ENCODE peak calls at places on chromosome 7, in seven cellular contexts. L is HepG2, F is A549, J is uterus, U is Peyer's patch, X is prostate gland, B is GM12892. E is an unnamed sample.

GRCh38 chr7:47327698-47328391 is 254.1 kb downstream of the TNS3 start:
- DNase-seq in F (no peak), B (no peak), L (no peak), U (peak), X (peak), J (peak), E (no peak)

GRCh38 chr7:101815826-101816488 is 1.5 kb upstream of the CUX1 start:
- DNase-seq in L (peak), X (peak), B (no peak), J (peak), F (peak), U (peak), E (peak)

GRCh38 chr7:143388491-143389101 is 7.5 kb downstream of the ZYX start:
- DNase-seq in F (no peak), X (no peak), L (no peak), J (peak), U (no peak), B (no peak), E (no peak)

GRCh38 chr7:153858335-153858734 is 193.9 kb upstream of the DPP6 start:
- DNase-seq in J (peak), B (no peak), F (no peak), L (no peak), U (no peak), X (no peak), E (no peak)

GRCh38 chr7:1127001-1127400 is 33.0 kb downstream of the ZFAND2A start:
- DNase-seq in B (no peak), X (no peak), U (no peak), F (no peak), J (no peak), L (no peak), E (no peak)

GRCh38 chr7:107150375-107151073 is 18.3 kb upstream of the HBP1 start:
- DNase-seq in U (peak), F (peak), B (no peak), X (peak), L (peak), J (peak), E (peak)

GRCh38 chr7:8192897-8193296 is 69.1 kb downstream of the ICA1 start:
- DNase-seq in X (no peak), B (no peak), F (no peak), L (no peak), J (no peak), U (no peak), E (no peak)

GRCh38 chr7:98250789-98251188 is 1.2 kb downstream of the TECPR1 start:
- DNase-seq in B (no peak), J (no peak), X (no peak), L (no peak), F (no peak), U (peak), E (peak)

GRCh38 chr7:131538791-131539179 is 17.6 kb downstream of the PODXL start:
- DNase-seq in U (no peak), J (no peak), B (no peak), F (no peak), L (no peak), X (no peak), E (no peak)

GRCh38 chr7:151819826-151820225 is 57.1 kb downstream of the PRKAG2 start:
- DNase-seq in L (no peak), X (no peak), F (no peak), J (no peak), U (no peak), B (no peak), E (no peak)

GRCh38 chr7:154985230-154985629 is 17.7 kb downstream of the PAXIP1 start:
- DNase-seq in U (no peak), J (no peak), B (no peak), L (no peak), F (no peak), X (no peak), E (no peak)

GRCh38 chr7:114979388-114979787 is 57.5 kb downstream of the MDFIC start:
- DNase-seq in L (no peak), X (no peak), F (no peak), U (no peak), J (peak), B (no peak), E (no peak)

GRCh38 chr7:99095698-99096097 is 48.2 kb downstream of the SMURF1 start:
- DNase-seq in L (no peak), F (no peak), B (no peak), J (no peak), U (no peak), X (no peak), E (no peak)

GRCh38 chr7:145106001-145106400 is 270.1 kb upstream of the TPK1 start:
- DNase-seq in L (no peak), U (no peak), J (no peak), F (no peak), B (no peak), X (no peak), E (no peak)

GRCh38 chr7:112201421-112201820 is 4.8 kb downstream of the DOCK4 start:
- DNase-seq in B (no peak), J (no peak), L (no peak), F (no peak), U (no peak), X (no peak), E (no peak)

GRCh38 chr7:94401411-94401810 is 6.7 kb downstream of the COL1A2 start:
- DNase-seq in U (no peak), J (no peak), B (no peak), X (no peak), L (no peak), F (no peak), E (no peak)

GRCh38 chr7:79531116-79531515 is 77.6 kb upstream of the MAGI2 start:
- DNase-seq in L (no peak), U (no peak), B (no peak), F (no peak), J (no peak), X (no peak), E (no peak)

GRCh38 chr7:36939816-36940215 is 215.5 kb upstream of the AOAH start:
- DNase-seq in L (no peak), U (no peak), J (no peak), X (no peak), B (no peak), F (no peak), E (no peak)

GRCh38 chr7:30799206-30799975 is 28.2 kb downstream of the MINDY4 start:
- DNase-seq in X (no peak), L (no peak), U (no peak), J (peak), F (no peak), B (peak), E (no peak)

GRCh38 chr7:43119371-43120069 is 7.1 kb downstream of the HECW1 start:
- DNase-seq in U (no peak), B (no peak), F (no peak), L (no peak), X (no peak), J (no peak), E (no peak)

GRCh38 chr7:123719481-123719806 is 29.4 kb downstream of the WASL start:
- DNase-seq in B (no peak), U (no peak), F (no peak), X (no peak), L (no peak), J (no peak), E (peak)

GRCh38 chr7:121016976-121017375 is 28.5 kb downstream of the CPED1 start:
- DNase-seq in X (no peak), U (no peak), J (no peak), B (no peak), L (no peak), F (no peak), E (no peak)

GRCh38 chr7:156816943-156817572 is 75.9 kb downstream of the LMBR1 start:
- DNase-seq in J (no peak), L (peak), F (peak), B (no peak), X (no peak), U (no peak), E (peak)

GRCh38 chr7:33061282-33061928 is 1.2 kb downstream of the NT5C3A start:
- DNase-seq in F (no peak), L (no peak), J (no peak), U (no peak), X (no peak), B (no peak), E (peak)

GRCh38 chr7:134724606-134725005 is 54.8 kb upstream of the CALD1 start:
- DNase-seq in X (no peak), U (no peak), B (no peak), J (no peak), F (peak), L (peak), E (peak)

GRCh38 chr7:23093111-23093510 is 12.5 kb upstream of the KLHL7 start:
- DNase-seq in U (no peak), F (no peak), L (no peak), X (no peak), J (no peak), B (no peak), E (no peak)

GRCh38 chr7:145655666-145656065 is 460.9 kb upstream of the CNTNAP2 start:
- DNase-seq in B (no peak), U (no peak), F (no peak), L (no peak), X (no peak), J (no peak), E (no peak)

GRCh38 chr7:158731761-158732160 is 27.2 kb upstream of the NCAPG2 start:
- DNase-seq in X (no peak), J (no peak), F (no peak), B (no peak), U (no peak), L (no peak), E (no peak)

GRCh38 chr7:158730383-158731055 is 25.9 kb upstream of the NCAPG2 start:
- DNase-seq in B (no peak), L (no peak), J (no peak), F (no peak), X (no peak), U (no peak), E (no peak)

GRCh38 chr7:158727690-158728089 is 23.1 kb upstream of the NCAPG2 start:
- DNase-seq in U (no peak), X (no peak), J (no peak), B (no peak), F (no peak), L (no peak), E (no peak)

GRCh38 chr7:158728911-158729645 is 24.5 kb upstream of the NCAPG2 start:
- DNase-seq in X (no peak), J (no peak), F (no peak), U (no peak), B (no peak), L (no peak), E (no peak)

GRCh38 chr7:158729646-158730382 is 25.2 kb upstream of the NCAPG2 start:
- DNase-seq in U (no peak), J (no peak), L (no peak), F (no peak), B (no peak), X (no peak), E (no peak)
- TF ChIP-seq POLR2A in U (no peak), J (no peak), L (no peak), F (no peak), B (no peak), X (no peak), E (no peak)

GRCh38 chr7:91940171-91940570 is 491 bp upstream of the AKAP9 start:
- DNase-seq in B (no peak), J (peak), U (peak), L (peak), F (peak), X (peak), E (peak)
- TF ChIP-seq POLR2A in B (no peak), J (no peak), U (no peak), L (no peak), F (no peak), X (no peak), E (no peak)

DNA sequence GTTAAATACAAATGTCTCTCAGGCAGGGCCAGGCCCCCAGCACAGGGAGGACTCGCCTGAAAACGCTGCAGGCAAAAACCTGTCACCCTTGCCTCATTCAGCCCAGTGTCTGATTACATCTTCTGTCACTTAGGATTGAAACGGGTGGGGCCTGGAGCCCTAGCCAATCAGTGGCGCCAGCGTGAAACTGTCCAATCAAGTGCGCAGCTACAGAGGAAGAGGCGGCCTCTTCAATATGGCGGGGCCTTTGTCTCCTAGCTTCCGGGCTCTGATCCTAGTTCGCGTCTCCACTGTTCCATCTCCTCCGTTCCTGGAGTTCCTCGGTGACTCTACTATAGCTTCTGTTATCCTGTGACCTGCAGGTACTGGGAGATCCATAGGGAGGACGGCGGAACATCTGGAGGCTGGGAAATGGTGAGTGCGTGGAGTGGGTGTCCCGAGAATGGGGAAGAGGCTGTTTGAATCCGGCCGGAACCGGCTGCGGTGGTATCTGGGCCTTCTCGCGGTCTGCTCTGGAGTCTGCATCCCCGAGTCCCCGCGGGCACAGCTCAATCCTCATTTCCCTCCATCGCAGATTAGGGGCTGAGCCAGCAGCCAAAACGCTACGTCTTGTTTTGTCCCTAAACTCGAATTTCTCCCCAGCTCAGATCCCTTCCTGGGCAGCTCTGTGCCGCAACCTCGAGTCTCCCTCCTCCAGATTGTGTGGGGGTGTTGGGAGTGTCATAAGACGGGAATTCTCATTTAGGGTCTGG is at the start of gene ZNF736:
- DNase-seq in X (peak), J (peak), U (peak), B (peak), L (no peak), F (no peak), E (peak)
- TF ChIP-seq POLR2A in X (peak), J (no peak), U (no peak), B (peak), L (no peak), F (no peak), E (peak)

DNA sequence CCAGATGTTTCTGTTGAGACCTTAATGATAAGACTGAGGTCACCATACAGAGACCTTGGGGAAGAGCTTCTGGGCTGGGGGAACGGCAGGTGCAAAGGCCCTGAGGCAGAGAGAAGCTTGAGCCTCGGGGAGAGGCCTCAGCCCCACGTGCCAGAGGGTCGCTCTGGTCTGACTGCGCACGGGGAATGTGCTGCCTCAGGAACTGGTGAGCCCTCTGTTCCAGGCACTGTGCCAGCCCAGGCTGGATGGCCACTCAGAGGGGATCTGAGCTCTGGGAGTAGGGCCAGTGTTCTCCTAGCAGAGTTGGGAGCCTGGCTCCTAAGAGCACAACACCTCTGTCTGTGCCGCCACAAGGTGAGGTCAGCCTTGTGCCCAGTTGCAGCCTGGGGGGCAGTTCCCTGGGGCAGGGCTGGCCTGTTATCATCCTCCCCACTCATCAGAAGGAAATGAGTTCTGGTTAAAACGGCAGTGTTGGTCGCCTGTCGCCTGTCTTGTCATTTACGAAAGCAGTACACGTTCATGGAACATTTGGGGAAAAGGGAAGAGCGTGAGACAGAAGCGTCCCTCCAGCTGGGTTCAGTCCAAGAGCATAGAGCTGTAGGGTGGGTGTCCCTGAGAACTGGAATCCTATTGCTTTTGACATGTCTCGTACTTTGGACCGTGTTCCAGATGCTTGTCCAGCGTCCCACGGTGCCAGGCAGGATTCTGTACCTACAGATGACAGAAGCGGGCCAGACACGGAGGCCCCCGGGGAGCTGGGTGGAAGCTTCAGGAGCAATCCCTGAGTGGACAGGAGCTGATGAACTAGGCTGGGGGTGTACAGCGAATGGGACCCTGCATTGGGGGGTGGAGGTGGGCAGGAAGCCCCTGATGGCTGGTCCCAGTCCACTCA is 4.3 kb downstream of the TTYH3 start:
- DNase-seq in B (no peak), X (no peak), F (no peak), L (peak), J (peak), U (no peak), E (no peak)
- TF ChIP-seq POLR2A in B (no peak), X (no peak), F (no peak), L (no peak), J (no peak), U (no peak), E (no peak)

DNA sequence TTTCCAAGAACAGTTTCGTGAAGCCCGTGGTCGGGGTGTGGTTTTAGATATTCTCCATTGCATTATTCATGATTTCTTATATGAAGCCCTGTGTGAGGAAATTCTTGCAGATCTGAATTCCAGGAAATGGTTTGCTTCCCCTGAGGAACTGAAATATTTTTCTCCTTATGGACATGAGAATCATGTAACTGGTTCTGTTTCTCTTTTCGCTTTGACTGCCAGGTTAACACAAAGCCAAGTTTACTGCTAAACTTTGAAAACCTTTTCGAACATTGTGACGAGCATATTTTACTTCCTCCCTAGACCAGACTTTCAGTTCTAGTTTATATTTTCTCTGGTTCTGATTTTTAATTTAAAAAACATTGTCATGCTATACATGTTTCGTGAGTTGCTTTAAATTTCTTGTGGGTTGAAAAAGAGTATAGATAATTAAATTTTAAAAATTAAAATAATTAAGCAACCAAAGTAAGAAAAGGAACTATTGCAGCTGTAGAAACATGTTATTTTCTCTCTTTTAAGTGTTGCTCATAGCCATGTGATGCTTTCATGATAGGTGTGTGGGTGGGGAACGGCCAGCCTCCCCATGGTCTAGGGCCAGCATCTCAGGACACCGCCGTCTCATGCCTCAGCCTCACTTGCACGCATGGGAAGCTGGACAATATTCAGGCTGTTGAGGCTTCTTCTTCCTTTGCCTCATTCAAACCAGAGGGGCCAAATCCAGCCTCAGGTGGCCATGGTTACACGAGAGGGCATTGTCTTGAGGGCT is 97.1 kb downstream of the CREB5 start:
- DNase-seq in U (no peak), B (peak), F (no peak), X (no peak), J (no peak), L (no peak), E (no peak)
- TF ChIP-seq POLR2A in U (no peak), B (peak), F (no peak), X (no peak), J (no peak), L (no peak), E (no peak)

GRCh38 chr7:5695037-5695708 is 86.3 kb downstream of the RNF216 start:
- DNase-seq in L (no peak), F (no peak), J (peak), U (peak), B (no peak), X (no peak), E (no peak)
- TF ChIP-seq POLR2A in L (no peak), F (no peak), J (peak), U (peak), B (peak), X (peak), E (peak)

E was measured in erythroblast.